ENCODE peak calls at places on chromosomes 6 and 20, in eight cellular contexts. J, C, X, S, K, R, H and Q are unnamed samples.
A peak's percentile ranks its signal among the peaks of the same experiment; 100 is the strongest.

GRCh38 chr6:147109707-147110106 is 94.5 kb upstream of the STXBP5 start:
- DNase-seq in J (no peak), C (no peak), X (no peak), S (no peak), K (no peak), R (no peak), H (no peak), Q (no peak)

GRCh38 chr20:49310695-49311094 is 32.8 kb upstream of the ZNFX1 start:
- DNase-seq in J (no peak), C (peak; percentile 70), X (no peak), S (no peak), K (no peak), R (no peak), H (no peak), Q (no peak)

GRCh38 chr6:91895592-91895991 is 1308.7 kb upstream of the MAP3K7 start:
- DNase-seq in J (no peak), C (no peak), X (no peak), S (no peak), K (no peak), R (no peak), H (no peak), Q (no peak)

GRCh38 chr6:69422474-69422873 is 374.3 kb downstream of the LMBRD1 start:
- DNase-seq in J (no peak), C (no peak), X (no peak), S (no peak), K (no peak), R (no peak), H (no peak), Q (no peak)

GRCh38 chr20:59645316-59645715 is 41.0 kb downstream of the PHACTR3 start:
- DNase-seq in J (no peak), C (no peak), X (no peak), S (no peak), K (no peak), R (no peak), H (no peak), Q (no peak)

GRCh38 chr20:6053776-6054688 is at the start of gene LRRN4:
- DNase-seq in J (no peak), C (peak; percentile 37), X (no peak), S (no peak), K (no peak), R (no peak), H (no peak), Q (peak; percentile 98)

GRCh38 chr6:17584241-17584803 is 15.8 kb upstream of the FAM8A1 start:
- DNase-seq in J (peak; percentile 66), C (peak; percentile 86), X (peak; percentile 47), S (no peak), K (no peak), R (peak; percentile 46), H (no peak), Q (peak; percentile 86)

GRCh38 chr20:32159766-32160221 is 47.7 kb downstream of the PLAGL2 start:
- DNase-seq in J (no peak), C (no peak), X (no peak), S (no peak), K (no peak), R (no peak), H (no peak), Q (no peak)

GRCh38 chr6:105795913-105796517 is 290.1 kb upstream of the PRDM1 start:
- DNase-seq in J (no peak), C (no peak), X (peak; percentile 33), S (no peak), K (peak; percentile 49), R (no peak), H (no peak), Q (no peak)

GRCh38 chr6:87669051-87669450 is 33.0 kb downstream of the AKIRIN2 start:
- DNase-seq in J (peak; percentile 42), C (no peak), X (no peak), S (no peak), K (no peak), R (peak; percentile 33), H (no peak), Q (no peak)

GRCh38 chr20:38441916-38442315 is 6.8 kb upstream of the SNHG17 start:
- DNase-seq in J (no peak), C (no peak), X (no peak), S (no peak), K (no peak), R (no peak), H (no peak), Q (no peak)

GRCh38 chr6:29071831-29072723 is 15.0 kb downstream of the OR2B3 start:
- DNase-seq in J (peak; percentile 16), C (peak; percentile 35), X (peak; percentile 36), S (no peak), K (no peak), R (peak; percentile 48), H (no peak), Q (peak; percentile 37)

GRCh38 chr6:147201885-147202515 is 2.2 kb upstream of the STXBP5 start:
- DNase-seq in J (peak; percentile 34), C (peak; percentile 54), X (peak; percentile 36), S (no peak), K (no peak), R (peak; percentile 55), H (no peak), Q (peak; percentile 60)

GRCh38 chr6:21908117-21908848 is 314.7 kb downstream of the SOX4 start:
- DNase-seq in J (no peak), C (no peak), X (no peak), S (no peak), K (no peak), R (no peak), H (no peak), Q (no peak)